ENCODE peak calls at places on chromosomes 5 and 9, in six cellular contexts. E is CD4-positive, alpha-beta T cell; Q is WERI-Rb-1; U is stimulated activated naive CD4-positive, alpha-beta T cell treated with Interleukin-2 at 50 U/mL for 16 hours; V is epithelial cell of proximal tubule; O is tibial artery. S is an unnamed sample.

GRCh38 chr5:137836997-137837396 is 30.7 kb upstream of the MYOT start:
- DNase-seq in E (no peak), Q (no peak), U (no peak), V (no peak), O (no peak), S (no peak)

GRCh38 chr5:169637856-169638190 is 748 bp downstream of the DOCK2 start:
- DNase-seq in E (peak; percentile 58), Q (no peak), U (peak; percentile 64), V (no peak), O (no peak), S (no peak)

GRCh38 chr5:179232091-179232490 is 113.2 kb downstream of the ADAMTS2 start:
- DNase-seq in E (no peak), Q (no peak), U (no peak), V (no peak), O (no peak), S (no peak)

GRCh38 chr9:29044959-29045358 is 1471.7 kb upstream of the C9orf72 start:
- DNase-seq in E (no peak), Q (no peak), U (no peak), V (no peak), O (no peak), S (no peak)

GRCh38 chr9:6566409-6567139 is 79.0 kb downstream of the GLDC start:
- DNase-seq in E (no peak), Q (no peak), U (peak; percentile 45), V (peak; percentile 82), O (peak; percentile 26), S (no peak)

GRCh38 chr5:179603308-179603707 is 20.2 kb downstream of the HNRNPH1 start:
- DNase-seq in E (no peak), Q (no peak), U (no peak), V (no peak), O (no peak), S (no peak)

GRCh38 chr5:1515311-1515920 is 8.3 kb downstream of the LPCAT1 start:
- DNase-seq in E (no peak), Q (peak; percentile 10), U (no peak), V (no peak), O (peak; percentile 15), S (no peak)

GRCh38 chr9:114357911-114358328 is 28.3 kb downstream of the ORM2 start:
- DNase-seq in E (no peak), Q (no peak), U (no peak), V (no peak), O (no peak), S (no peak)

GRCh38 chr5:61298066-61298465 is 34.0 kb upstream of the ZSWIM6 start:
- DNase-seq in E (no peak), Q (no peak), U (no peak), V (no peak), O (no peak), S (no peak)

GRCh38 chr9:27431573-27431972 is 92.5 kb upstream of the IFNK start:
- DNase-seq in E (no peak), Q (no peak), U (no peak), V (no peak), O (no peak), S (no peak)

GRCh38 chr5:124754206-124754927 is 7.9 kb upstream of the ZNF608 start:
- DNase-seq in E (no peak), Q (peak; percentile 22), U (no peak), V (no peak), O (no peak), S (no peak)

GRCh38 chr9:134484479-134484878 is 157.1 kb upstream of the COL5A1 start:
- DNase-seq in E (no peak), Q (no peak), U (no peak), V (no peak), O (peak; percentile 10), S (no peak)

GRCh38 chr5:82257729-82258128 is 20.4 kb downstream of the RPS23 start:
- DNase-seq in E (no peak), Q (no peak), U (no peak), V (no peak), O (no peak), S (no peak)

GRCh38 chr5:168362097-168362885 is 70.8 kb downstream of the WWC1 start:
- DNase-seq in E (no peak), Q (peak; percentile 67), U (no peak), V (no peak), O (no peak), S (no peak)

GRCh38 chr5:138748630-138749081 is 4.6 kb upstream of the CTNNA1 start:
- DNase-seq in E (no peak), Q (no peak), U (no peak), V (no peak), O (peak; percentile 75), S (peak; percentile 63)

GRCh38 chr9:107336718-107337360 is 53.8 kb downstream of the RAD23B start:
- DNase-seq in E (no peak), Q (no peak), U (no peak), V (no peak), O (peak; percentile 40), S (no peak)

GRCh38 chr5:141094481-141095262 is at the start of gene PCDHB2:
- DNase-seq in E (no peak), Q (peak; percentile 83), U (no peak), V (no peak), O (peak; percentile 25), S (peak; percentile 12)

GRCh38 chr5:149745212-149745943 is 15.3 kb downstream of the PPARGC1B start:
- DNase-seq in E (no peak), Q (no peak), U (no peak), V (no peak), O (no peak), S (no peak)

GRCh38 chr5:53001541-53001940 is 12.4 kb downstream of the ITGA2 start:
- DNase-seq in E (no peak), Q (no peak), U (no peak), V (no peak), O (no peak), S (no peak)

GRCh38 chr5:131001507-131001906 is 163.5 kb downstream of the HINT1 start:
- DNase-seq in E (no peak), Q (no peak), U (no peak), V (no peak), O (no peak), S (no peak)

GRCh38 chr5:145856285-145856818 is 16.5 kb downstream of the GRXCR2 start:
- DNase-seq in E (no peak), Q (no peak), U (no peak), V (no peak), O (peak; percentile 38), S (peak; percentile 37)

GRCh38 chr9:19922476-19923118 is 133.8 kb upstream of the SLC24A2 start:
- DNase-seq in E (no peak), Q (peak; percentile 49), U (no peak), V (no peak), O (no peak), S (no peak)

GRCh38 chr5:168773231-168773630 is 194.1 kb upstream of the PANK3 start:
- DNase-seq in E (no peak), Q (no peak), U (no peak), V (no peak), O (no peak), S (no peak)

GRCh38 chr5:151023651-151024050 is 3.3 kb downstream of the GPX3 start:
- DNase-seq in E (no peak), Q (no peak), U (no peak), V (no peak), O (peak; percentile 85), S (no peak)

GRCh38 chr5:178241259-178241658 is 8.7 kb upstream of the PHYKPL start:
- DNase-seq in E (no peak), Q (no peak), U (no peak), V (no peak), O (no peak), S (no peak)

GRCh38 chr9:127135056-127135745 is 12.8 kb upstream of the ANGPTL2 start:
- DNase-seq in E (no peak), Q (no peak), U (no peak), V (no peak), O (no peak), S (no peak)

GRCh38 chr9:127970401-127971313 is 10.1 kb downstream of the EEIG1 start:
- DNase-seq in E (peak; percentile 58), Q (peak; percentile 66), U (peak; percentile 72), V (no peak), O (no peak), S (no peak)

GRCh38 chr5:69265931-69266330 is 31.2 kb downstream of the CDK7 start:
- DNase-seq in E (no peak), Q (peak; percentile 62), U (no peak), V (no peak), O (no peak), S (no peak)

GRCh38 chr5:43065384-43066230 is 25.5 kb upstream of the ANXA2R start:
- DNase-seq in E (peak; percentile 60), Q (peak; percentile 30), U (peak; percentile 46), V (peak; percentile 33), O (peak; percentile 64), S (no peak)

GRCh38 chr9:93011114-93011513 is 47.4 kb upstream of the SUSD3 start:
- DNase-seq in E (no peak), Q (no peak), U (no peak), V (no peak), O (no peak), S (no peak)

GRCh38 chr9:75265525-75265972 is 177.2 kb downstream of the OSTF1 start:
- DNase-seq in E (peak; percentile 26), Q (peak; percentile 52), U (peak; percentile 23), V (no peak), O (peak; percentile 51), S (peak; percentile 81)

GRCh38 chr9:105296889-105297288 is 52.4 kb downstream of the SLC44A1 start:
- DNase-seq in E (no peak), Q (no peak), U (no peak), V (peak; percentile 94), O (no peak), S (no peak)